ENCODE peak calls at places on chromosomes 5 and 9, in ten cellular contexts. One of them, this sample, is unnamed.

GRCh38 chr5:57412010-57412409 is 70.6 kb downstream of the ACTBL2 start:
- DNase-seq in lower leg skin: no peak
- DNase-seq in A549: no peak
- DNase-seq in choroid plexus epithelial cell: peak; percentile 80
- DNase-seq in omental fat pad: no peak
- DNase-seq in nephron progenitor cell: no peak
- DNase-seq in bronchial epithelial cell: peak; percentile 27
- DNase-seq in transverse colon: no peak
- DNase-seq in A673: no peak
- DNase-seq in kidney epithelial cell: peak; percentile 61
- DNase-seq in this sample: no peak

GRCh38 chr5:565782-566445 is 41.7 kb upstream of the SLC9A3 start:
- DNase-seq in A673: no peak
- DNase-seq in choroid plexus epithelial cell: peak; percentile 49
- DNase-seq in omental fat pad: no peak
- DNase-seq in transverse colon: no peak
- DNase-seq in bronchial epithelial cell: peak; percentile 58
- DNase-seq in lower leg skin: no peak
- DNase-seq in A549: no peak
- DNase-seq in kidney epithelial cell: no peak
- DNase-seq in nephron progenitor cell: no peak
- DNase-seq in this sample: no peak

GRCh38 chr9:98172604-98173003 is 19.8 kb downstream of the CORO2A start:
- DNase-seq in lower leg skin: no peak
- DNase-seq in kidney epithelial cell: no peak
- DNase-seq in omental fat pad: no peak
- DNase-seq in nephron progenitor cell: peak; percentile 45
- DNase-seq in transverse colon: no peak
- DNase-seq in bronchial epithelial cell: no peak
- DNase-seq in choroid plexus epithelial cell: no peak
- DNase-seq in A673: no peak
- DNase-seq in A549: no peak
- DNase-seq in this sample: no peak

GRCh38 chr5:24225051-24225450 is 419.7 kb downstream of the CDH10 start:
- DNase-seq in A673: no peak
- DNase-seq in omental fat pad: no peak
- DNase-seq in transverse colon: no peak
- DNase-seq in A549: no peak
- DNase-seq in nephron progenitor cell: no peak
- DNase-seq in choroid plexus epithelial cell: no peak
- DNase-seq in lower leg skin: no peak
- DNase-seq in bronchial epithelial cell: peak; percentile 1
- DNase-seq in kidney epithelial cell: no peak
- DNase-seq in this sample: no peak

GRCh38 chr9:34272146-34272545 is 56.9 kb downstream of the KIF24 start:
- DNase-seq in choroid plexus epithelial cell: no peak
- DNase-seq in bronchial epithelial cell: no peak
- DNase-seq in A549: no peak
- DNase-seq in A673: peak; percentile 39
- DNase-seq in transverse colon: no peak
- DNase-seq in kidney epithelial cell: no peak
- DNase-seq in nephron progenitor cell: no peak
- DNase-seq in lower leg skin: no peak
- DNase-seq in omental fat pad: no peak
- DNase-seq in this sample: no peak

GRCh38 chr5:68839019-68839552 is 254.7 kb upstream of the SLC30A5 start:
- DNase-seq in choroid plexus epithelial cell: peak; percentile 2
- DNase-seq in transverse colon: no peak
- DNase-seq in omental fat pad: no peak
- DNase-seq in bronchial epithelial cell: peak; percentile 48
- DNase-seq in A549: no peak
- DNase-seq in nephron progenitor cell: no peak
- DNase-seq in kidney epithelial cell: no peak
- DNase-seq in lower leg skin: peak; percentile 71
- DNase-seq in A673: no peak
- DNase-seq in this sample: no peak

GRCh38 chr9:110579763-110580255 is 268 bp upstream of the SVEP1 start:
- DNase-seq in A673: peak; percentile 46
- DNase-seq in nephron progenitor cell: peak; percentile 43
- DNase-seq in lower leg skin: peak; percentile 47
- DNase-seq in bronchial epithelial cell: no peak
- DNase-seq in omental fat pad: no peak
- DNase-seq in A549: peak; percentile 16
- DNase-seq in transverse colon: no peak
- DNase-seq in kidney epithelial cell: no peak
- DNase-seq in choroid plexus epithelial cell: peak; percentile 56
- DNase-seq in this sample: no peak

GRCh38 chr5:61120534-61120933 is 41.7 kb downstream of the SMIM15 start:
- DNase-seq in kidney epithelial cell: no peak
- DNase-seq in omental fat pad: no peak
- DNase-seq in A673: no peak
- DNase-seq in nephron progenitor cell: no peak
- DNase-seq in A549: no peak
- DNase-seq in bronchial epithelial cell: peak; percentile 72
- DNase-seq in choroid plexus epithelial cell: peak; percentile 1
- DNase-seq in transverse colon: no peak
- DNase-seq in lower leg skin: no peak
- DNase-seq in this sample: no peak

GRCh38 chr5:939368-939767 is 46.7 kb downstream of the TRIP13 start:
- DNase-seq in nephron progenitor cell: no peak
- DNase-seq in omental fat pad: no peak
- DNase-seq in choroid plexus epithelial cell: no peak
- DNase-seq in transverse colon: no peak
- DNase-seq in kidney epithelial cell: no peak
- DNase-seq in lower leg skin: no peak
- DNase-seq in A549: no peak
- DNase-seq in bronchial epithelial cell: no peak
- DNase-seq in A673: no peak
- DNase-seq in this sample: peak; percentile 49

GRCh38 chr9:113600477-113600851 is 136.9 kb downstream of the RGS3 start:
- DNase-seq in A549: no peak
- DNase-seq in omental fat pad: no peak
- DNase-seq in transverse colon: no peak
- DNase-seq in lower leg skin: no peak
- DNase-seq in choroid plexus epithelial cell: no peak
- DNase-seq in bronchial epithelial cell: no peak
- DNase-seq in kidney epithelial cell: no peak
- DNase-seq in nephron progenitor cell: no peak
- DNase-seq in A673: no peak
- DNase-seq in this sample: no peak

GRCh38 chr9:90098456-90098855 is 493.6 kb downstream of the GADD45G start:
- DNase-seq in choroid plexus epithelial cell: no peak
- DNase-seq in A673: no peak
- DNase-seq in kidney epithelial cell: no peak
- DNase-seq in transverse colon: no peak
- DNase-seq in omental fat pad: no peak
- DNase-seq in nephron progenitor cell: no peak
- DNase-seq in A549: no peak
- DNase-seq in lower leg skin: no peak
- DNase-seq in bronchial epithelial cell: no peak
- DNase-seq in this sample: no peak

GRCh38 chr9:90102292-90102901 is 497.6 kb downstream of the GADD45G start:
- DNase-seq in kidney epithelial cell: peak; percentile 74
- DNase-seq in choroid plexus epithelial cell: peak; percentile 95
- DNase-seq in bronchial epithelial cell: peak; percentile 88
- DNase-seq in lower leg skin: peak; percentile 79
- DNase-seq in nephron progenitor cell: peak; percentile 71
- DNase-seq in omental fat pad: peak; percentile 67
- DNase-seq in transverse colon: peak; percentile 91
- DNase-seq in A549: peak; percentile 88
- DNase-seq in A673: peak; percentile 81
- DNase-seq in this sample: no peak

GRCh38 chr9:90100014-90100413 is 495.2 kb downstream of the GADD45G start:
- DNase-seq in nephron progenitor cell: no peak
- DNase-seq in omental fat pad: no peak
- DNase-seq in A549: no peak
- DNase-seq in choroid plexus epithelial cell: peak; percentile 2
- DNase-seq in A673: no peak
- DNase-seq in transverse colon: no peak
- DNase-seq in bronchial epithelial cell: no peak
- DNase-seq in kidney epithelial cell: no peak
- DNase-seq in lower leg skin: no peak
- DNase-seq in this sample: no peak

GRCh38 chr9:90097237-90097636 is 492.4 kb downstream of the GADD45G start:
- DNase-seq in kidney epithelial cell: no peak
- DNase-seq in nephron progenitor cell: no peak
- DNase-seq in omental fat pad: no peak
- DNase-seq in lower leg skin: no peak
- DNase-seq in A549: no peak
- DNase-seq in transverse colon: no peak
- DNase-seq in A673: no peak
- DNase-seq in bronchial epithelial cell: no peak
- DNase-seq in choroid plexus epithelial cell: no peak
- DNase-seq in this sample: no peak

DNA sequence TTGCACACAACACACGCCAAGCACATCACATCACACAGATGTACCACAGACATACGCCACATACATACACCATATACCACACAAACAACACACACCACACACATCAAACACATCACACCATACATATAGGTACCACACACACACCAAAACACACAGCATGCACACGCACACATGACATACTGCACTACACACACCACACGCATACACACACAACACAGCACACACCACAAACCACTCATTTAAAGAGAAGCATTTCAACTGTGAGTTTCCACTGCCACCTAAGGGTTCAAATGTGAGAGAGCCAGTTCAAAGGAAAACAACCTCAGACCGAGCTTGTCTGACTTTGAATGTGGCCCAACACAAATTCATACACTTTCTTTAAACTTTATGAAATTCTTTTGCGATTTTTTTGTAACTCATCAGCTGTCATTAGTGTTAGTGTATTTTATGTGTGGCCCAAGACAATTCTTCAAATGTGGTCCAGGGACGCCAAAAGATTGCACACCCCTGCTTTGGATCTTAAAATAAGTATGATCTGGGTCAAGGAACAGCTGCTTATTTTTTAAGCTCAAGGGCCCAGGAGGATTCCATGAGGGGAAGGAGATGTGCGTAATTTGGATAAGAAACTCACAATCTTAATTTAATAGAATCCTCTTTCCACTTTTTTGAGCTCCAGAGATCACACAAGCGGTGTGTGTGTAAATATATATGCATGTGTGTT is 494.6 kb downstream of the GADD45G start:
- DNase-seq in choroid plexus epithelial cell: peak; percentile 49
- DNase-seq in lower leg skin: no peak
- DNase-seq in bronchial epithelial cell: peak; percentile 41
- DNase-seq in A673: peak; percentile 17
- DNase-seq in kidney epithelial cell: no peak
- DNase-seq in transverse colon: no peak
- DNase-seq in nephron progenitor cell: no peak
- DNase-seq in A549: no peak
- DNase-seq in omental fat pad: no peak
- DNase-seq in this sample: no peak
- TF ChIP-seq CTCF in choroid plexus epithelial cell: peak; percentile 54
- TF ChIP-seq CTCF in lower leg skin: no peak
- TF ChIP-seq CTCF in bronchial epithelial cell: peak; percentile 61
- TF ChIP-seq CTCF in A673: peak; percentile 46
- TF ChIP-seq CTCF in kidney epithelial cell: peak; percentile 56
- TF ChIP-seq CTCF in transverse colon: peak; percentile 40
- TF ChIP-seq CTCF in nephron progenitor cell: peak; percentile 27
- TF ChIP-seq CTCF in A549: peak; percentile 64
- TF ChIP-seq CTCF in omental fat pad: no peak
- TF ChIP-seq CTCF in this sample: peak; percentile 67

GRCh38 chr5:135308245-135308644 is 90.8 kb downstream of the MACROH2A1 start:
- DNase-seq in A673: no peak
- DNase-seq in choroid plexus epithelial cell: peak; percentile 48
- DNase-seq in A549: no peak
- DNase-seq in kidney epithelial cell: no peak
- DNase-seq in transverse colon: no peak
- DNase-seq in omental fat pad: no peak
- DNase-seq in bronchial epithelial cell: no peak
- DNase-seq in lower leg skin: no peak
- DNase-seq in nephron progenitor cell: no peak
- DNase-seq in this sample: peak; percentile 27

GRCh38 chr5:135307143-135307903 is 91.7 kb downstream of the MACROH2A1 start:
- DNase-seq in bronchial epithelial cell: no peak
- DNase-seq in choroid plexus epithelial cell: no peak
- DNase-seq in A549: no peak
- DNase-seq in kidney epithelial cell: no peak
- DNase-seq in lower leg skin: no peak
- DNase-seq in transverse colon: no peak
- DNase-seq in nephron progenitor cell: peak; percentile 29
- DNase-seq in omental fat pad: no peak
- DNase-seq in A673: no peak
- DNase-seq in this sample: no peak

GRCh38 chr5:135306557-135306956 is 92.5 kb downstream of the MACROH2A1 start:
- DNase-seq in lower leg skin: no peak
- DNase-seq in kidney epithelial cell: no peak
- DNase-seq in A549: no peak
- DNase-seq in A673: no peak
- DNase-seq in omental fat pad: no peak
- DNase-seq in nephron progenitor cell: no peak
- DNase-seq in choroid plexus epithelial cell: no peak
- DNase-seq in bronchial epithelial cell: no peak
- DNase-seq in transverse colon: no peak
- DNase-seq in this sample: no peak

GRCh38 chr5:135304352-135305221 is 94.4 kb downstream of the MACROH2A1 start:
- DNase-seq in choroid plexus epithelial cell: peak; percentile 60
- DNase-seq in nephron progenitor cell: peak; percentile 38
- DNase-seq in A549: no peak
- DNase-seq in bronchial epithelial cell: no peak
- DNase-seq in lower leg skin: no peak
- DNase-seq in A673: no peak
- DNase-seq in omental fat pad: no peak
- DNase-seq in kidney epithelial cell: no peak
- DNase-seq in transverse colon: no peak
- DNase-seq in this sample: no peak

GRCh38 chr5:135303582-135304173 is 95.4 kb downstream of the MACROH2A1 start:
- DNase-seq in lower leg skin: no peak
- DNase-seq in transverse colon: no peak
- DNase-seq in choroid plexus epithelial cell: no peak
- DNase-seq in nephron progenitor cell: no peak
- DNase-seq in omental fat pad: no peak
- DNase-seq in bronchial epithelial cell: no peak
- DNase-seq in A549: no peak
- DNase-seq in kidney epithelial cell: no peak
- DNase-seq in A673: no peak
- DNase-seq in this sample: no peak
- TF ChIP-seq CTCF in lower leg skin: no peak
- TF ChIP-seq CTCF in transverse colon: no peak
- TF ChIP-seq CTCF in choroid plexus epithelial cell: no peak
- TF ChIP-seq CTCF in nephron progenitor cell: no peak
- TF ChIP-seq CTCF in omental fat pad: no peak
- TF ChIP-seq CTCF in bronchial epithelial cell: no peak
- TF ChIP-seq CTCF in A549: no peak
- TF ChIP-seq CTCF in kidney epithelial cell: no peak
- TF ChIP-seq CTCF in A673: no peak
- TF ChIP-seq CTCF in this sample: no peak

GRCh38 chr5:3400659-3401058 is 195.0 kb upstream of the IRX1 start:
- DNase-seq in kidney epithelial cell: no peak
- DNase-seq in bronchial epithelial cell: no peak
- DNase-seq in transverse colon: no peak
- DNase-seq in A673: no peak
- DNase-seq in omental fat pad: no peak
- DNase-seq in choroid plexus epithelial cell: no peak
- DNase-seq in A549: no peak
- DNase-seq in nephron progenitor cell: no peak
- DNase-seq in lower leg skin: no peak
- DNase-seq in this sample: no peak
- TF ChIP-seq CTCF in kidney epithelial cell: no peak
- TF ChIP-seq CTCF in bronchial epithelial cell: no peak
- TF ChIP-seq CTCF in transverse colon: no peak
- TF ChIP-seq CTCF in A673: no peak
- TF ChIP-seq CTCF in omental fat pad: no peak
- TF ChIP-seq CTCF in choroid plexus epithelial cell: no peak
- TF ChIP-seq CTCF in A549: no peak
- TF ChIP-seq CTCF in nephron progenitor cell: no peak
- TF ChIP-seq CTCF in lower leg skin: no peak
- TF ChIP-seq CTCF in this sample: no peak

GRCh38 chr5:141493500-141494422 is 4.9 kb downstream of the PCDHGC5 start:
- DNase-seq in kidney epithelial cell: no peak
- DNase-seq in bronchial epithelial cell: no peak
- DNase-seq in nephron progenitor cell: no peak
- DNase-seq in transverse colon: no peak
- DNase-seq in choroid plexus epithelial cell: peak; percentile 19
- DNase-seq in lower leg skin: no peak
- DNase-seq in A673: no peak
- DNase-seq in A549: no peak
- DNase-seq in omental fat pad: no peak
- DNase-seq in this sample: no peak
- TF ChIP-seq CTCF in kidney epithelial cell: no peak
- TF ChIP-seq CTCF in bronchial epithelial cell: no peak
- TF ChIP-seq CTCF in nephron progenitor cell: no peak
- TF ChIP-seq CTCF in transverse colon: no peak
- TF ChIP-seq CTCF in choroid plexus epithelial cell: no peak
- TF ChIP-seq CTCF in lower leg skin: no peak
- TF ChIP-seq CTCF in A673: no peak
- TF ChIP-seq CTCF in A549: no peak
- TF ChIP-seq CTCF in omental fat pad: no peak
- TF ChIP-seq CTCF in this sample: no peak